ENCODE peak calls at places on chromosomes 5 and 9, in six cellular contexts. U, J, L, R, H and M are unnamed samples.
A peak's percentile ranks its signal among the peaks of the same experiment; 100 is the strongest.

GRCh38 chr9:93183663-93184438 is at the start of gene WNK2:
- DNase-seq in U (no peak), L (no peak), R (peak; percentile 24), H (no peak), J (peak; percentile 33), M (no peak)

GRCh38 chr9:107635137-107635802 is 145.7 kb upstream of the KLF4 start:
- DNase-seq in H (no peak), U (peak; percentile 65), L (peak; percentile 40), J (no peak), R (no peak), M (no peak)

GRCh38 chr5:112931473-112931872 is 9.4 kb upstream of the REEP5 start:
- DNase-seq in J (peak; percentile 21), L (peak; percentile 50), U (no peak), H (no peak), R (no peak), M (no peak)

GRCh38 chr9:121206516-121207370 is 5.1 kb upstream of the RAB14 start:
- DNase-seq in R (no peak), L (peak; percentile 62), J (peak; percentile 86), U (no peak), H (no peak), M (no peak)

GRCh38 chr5:75239681-75240080 is 3.0 kb upstream of the ANKRD31 start:
- DNase-seq in U (no peak), R (no peak), H (no peak), J (no peak), L (peak; percentile 50), M (no peak)

GRCh38 chr5:160312139-160312959 is at the start of gene CCNJL:
- DNase-seq in H (no peak), U (peak; percentile 87), L (peak; percentile 53), J (peak; percentile 78), R (no peak), M (no peak)

GRCh38 chr9:129838707-129839259 is 3.5 kb downstream of the USP20 start:
- DNase-seq in H (no peak), L (peak; percentile 93), U (peak; percentile 80), J (no peak), R (no peak), M (no peak)

GRCh38 chr9:113701741-113702422 is 174.2 kb upstream of the ZNF618 start:
- DNase-seq in J (no peak), H (no peak), U (peak; percentile 83), R (no peak), L (no peak), M (no peak)

GRCh38 chr5:105868038-105868775 is 1802.5 kb downstream of the EFNA5 start:
- DNase-seq in U (peak; percentile 46), J (peak; percentile 74), L (no peak), R (no peak), H (no peak), M (no peak)

GRCh38 chr9:95048225-95049087 is 269.1 kb downstream of the FANCC start:
- DNase-seq in H (no peak), L (peak; percentile 58), J (peak; percentile 65), U (peak; percentile 77), R (peak; percentile 41), M (peak; percentile 62)

GRCh38 chr9:123111427-123111826 is 78.0 kb downstream of the GPR21 start:
- DNase-seq in H (no peak), R (no peak), L (no peak), J (no peak), U (no peak), M (peak; percentile 51)

GRCh38 chr9:95087659-95088242 is 229.8 kb downstream of the FANCC start:
- DNase-seq in U (peak; percentile 37), J (no peak), H (no peak), R (no peak), L (no peak), M (peak; percentile 30)

GRCh38 chr9:133953621-133953975 is 38.5 kb downstream of the VAV2 start:
- DNase-seq in L (no peak), U (no peak), R (no peak), J (no peak), H (no peak), M (no peak)

GRCh38 chr5:9852686-9853085 is 222.5 kb upstream of the TAS2R1 start:
- DNase-seq in R (no peak), U (peak; percentile 14), J (no peak), H (no peak), L (peak; percentile 31), M (no peak)

GRCh38 chr9:14652729-14653377 is 40.4 kb downstream of the ZDHHC21 start:
- DNase-seq in L (peak; percentile 10), R (no peak), J (peak; percentile 46), U (peak; percentile 14), H (no peak), M (no peak)

GRCh38 chr5:10317825-10318682 is 10.4 kb upstream of the CMBL start:
- DNase-seq in H (no peak), U (no peak), L (peak; percentile 29), J (peak; percentile 53), R (no peak), M (peak; percentile 55)

GRCh38 chr9:133656211-133657119 is 20.3 kb downstream of the DBH start:
- DNase-seq in R (no peak), J (no peak), L (no peak), U (no peak), H (no peak), M (no peak)

GRCh38 chr5:18798058-18798457 is 1163.8 kb downstream of the TAF11L14 start:
- DNase-seq in H (peak; percentile 73), U (no peak), L (no peak), J (no peak), R (no peak), M (no peak)
- H3K4me1 ChIP-seq in H (peaks cover 2% of the 10 kb centered on the region), U (no peaks in the 10 kb centered on the region), L (no peaks in the 10 kb centered on the region), J (no peaks in the 10 kb centered on the region), R (no peaks in the 10 kb centered on the region), M (no peaks in the 10 kb centered on the region)

DNA sequence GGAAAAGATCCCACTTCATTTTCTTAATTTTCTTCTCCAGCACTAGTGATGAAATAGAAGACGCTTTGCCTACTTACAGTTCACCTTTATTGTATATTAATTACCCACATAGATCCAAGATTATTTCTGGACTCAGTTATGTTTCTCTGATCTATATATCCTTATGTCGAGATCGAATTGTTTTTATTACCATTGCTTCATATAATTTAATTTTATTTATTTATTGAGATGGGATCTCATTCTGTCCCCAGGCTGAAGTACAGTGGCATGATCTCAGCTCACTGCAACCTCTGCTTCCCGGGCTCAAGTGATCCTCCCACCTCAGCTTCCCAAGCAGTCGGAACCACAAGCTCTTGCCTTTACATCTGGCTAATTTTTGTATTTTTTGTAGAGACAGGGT is 121.3 kb downstream of the UGCG start:
- DNase-seq in U (no peak), H (no peak), R (no peak), J (no peak), L (no peak), M (no peak)
- H3K4me1 ChIP-seq in U (peaks cover 22% of the 10 kb centered on the region), H (no peaks in the 10 kb centered on the region), R (no peaks in the 10 kb centered on the region), J (no peaks in the 10 kb centered on the region), L (peaks cover 3% of the 10 kb centered on the region), M (peaks cover 7% of the 10 kb centered on the region)

GRCh38 chr5:176535101-176535654 is 2.0 kb downstream of the RNF44 start:
- DNase-seq in H (no peak), U (no peak), R (peak; percentile 30), L (peak; percentile 13), J (no peak), M (no peak)

GRCh38 chr5:176533390-176533789 is 3.8 kb downstream of the RNF44 start:
- DNase-seq in L (no peak), H (no peak), U (no peak), J (peak; percentile 67), R (no peak), M (no peak)

GRCh38 chr5:176535655-176536131 is 1.5 kb downstream of the RNF44 start:
- DNase-seq in H (no peak), L (peak; percentile 9), J (no peak), U (peak; percentile 31), R (no peak), M (peak; percentile 43)

GRCh38 chr5:176533894-176534611 is 3.1 kb downstream of the RNF44 start:
- DNase-seq in H (no peak), L (peak; percentile 13), J (no peak), R (peak; percentile 46), U (peak; percentile 28), M (peak; percentile 68)

DNA sequence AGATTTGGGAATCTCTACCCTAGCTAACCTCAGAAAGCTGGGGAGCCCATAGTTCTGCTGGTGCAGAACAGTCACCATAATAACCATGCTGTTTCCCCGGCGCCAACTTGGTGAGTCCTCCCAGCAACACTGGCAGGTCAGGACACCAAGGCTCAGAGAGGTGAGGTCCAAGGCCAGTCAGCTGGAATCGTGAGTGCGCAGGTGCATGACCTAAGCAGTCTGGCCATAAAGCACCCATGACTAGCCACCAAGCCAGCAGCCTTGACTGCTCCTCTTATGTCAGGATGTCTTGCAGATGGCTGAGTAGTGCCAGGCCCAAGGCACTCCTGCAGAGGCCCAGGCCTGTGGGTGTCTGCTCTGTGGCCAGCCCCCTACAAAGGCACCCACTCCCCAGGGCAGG is 2.6 kb downstream of the RNF44 start:
- DNase-seq in U (no peak), R (no peak), J (no peak), H (no peak), L (no peak), M (peak; percentile 59)
- H3K4me1 ChIP-seq in U (peaks cover 30% of the 10 kb centered on the region), R (peaks cover 73% of the 10 kb centered on the region), J (peaks cover 54% of the 10 kb centered on the region), H (peaks cover 4% of the 10 kb centered on the region), L (peaks cover 18% of the 10 kb centered on the region), M (peaks cover 37% of the 10 kb centered on the region)

DNA sequence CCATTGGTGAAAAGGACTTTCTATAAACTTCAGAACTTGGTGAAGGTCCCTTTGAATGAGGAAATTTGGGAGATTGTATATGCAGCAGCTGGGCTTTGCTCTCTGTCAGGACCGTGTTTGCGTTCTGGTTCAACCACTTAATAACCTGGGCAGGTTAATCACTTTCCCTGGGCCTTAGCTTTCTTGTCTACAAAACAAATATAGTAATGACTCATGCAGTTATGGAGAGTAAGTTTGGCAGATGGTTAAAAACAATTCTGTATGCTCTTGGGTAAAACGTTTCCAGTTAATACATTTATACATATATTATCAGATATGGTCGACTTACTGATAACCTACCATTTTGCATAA is 197.0 kb downstream of the ARHGEF28 start:
- DNase-seq in U (no peak), H (no peak), J (no peak), L (peak; percentile 60), R (no peak), M (no peak)
- H3K4me1 ChIP-seq in U (peaks cover 33% of the 10 kb centered on the region), H (no peaks in the 10 kb centered on the region), J (no peaks in the 10 kb centered on the region), L (peaks cover 5% of the 10 kb centered on the region), R (no peaks in the 10 kb centered on the region), M (no peaks in the 10 kb centered on the region)

GRCh38 chr9:100284247-100284646 is 68.5 kb downstream of the TEX10 start:
- DNase-seq in R (no peak), L (no peak), J (no peak), U (no peak), H (no peak), M (no peak)

GRCh38 chr9:100286257-100286656 is 66.5 kb downstream of the TEX10 start:
- DNase-seq in R (no peak), U (no peak), L (no peak), H (no peak), J (no peak), M (no peak)

GRCh38 chr9:100287186-100287585 is 65.6 kb downstream of the TEX10 start:
- DNase-seq in J (no peak), H (no peak), R (no peak), L (peak; percentile 14), U (no peak), M (no peak)

GRCh38 chr9:100285080-100285479 is 67.7 kb downstream of the TEX10 start:
- DNase-seq in U (no peak), L (no peak), R (no peak), H (no peak), J (no peak), M (no peak)

GRCh38 chr9:100285601-100286000 is 67.1 kb downstream of the TEX10 start:
- DNase-seq in L (no peak), J (no peak), H (no peak), U (no peak), R (no peak), M (no peak)
- H3K4me1 ChIP-seq in L (no peaks in the 10 kb centered on the region), J (no peaks in the 10 kb centered on the region), H (no peaks in the 10 kb centered on the region), U (no peaks in the 10 kb centered on the region), R (no peaks in the 10 kb centered on the region), M (no peaks in the 10 kb centered on the region)